ENCODE peak calls at places on chromosome 14, in six cellular contexts. V is HepG2, J is HL-60, G is suprapubic skin, U is GM12891, W is K562. E is an unnamed sample.

GRCh38 chr14:34649344-34649743 is 19.4 kb upstream of the SNX6 start:
- DNase-seq in W (peak), G (no peak), J (no peak), U (no peak), V (no peak), E (no peak)

GRCh38 chr14:60803871-60804270 is 69.3 kb downstream of the MNAT1 start:
- DNase-seq in U (no peak), G (no peak), V (no peak), W (no peak), J (no peak), E (no peak)

GRCh38 chr14:95314609-95315008 is 5.1 kb downstream of the CLMN start:
- DNase-seq in J (peak), W (no peak), U (peak), G (no peak), V (no peak), E (no peak)

GRCh38 chr14:98227000-98227726 is 1044.8 kb downstream of the BCL11B start:
- DNase-seq in J (no peak), V (no peak), U (peak), G (no peak), W (no peak), E (no peak)

GRCh38 chr14:52365071-52365470 is 51.0 kb downstream of the PTGER2 start:
- DNase-seq in W (no peak), G (no peak), V (no peak), U (no peak), J (no peak), E (no peak)

GRCh38 chr14:68791078-68791983 is 1.5 kb downstream of the ZFP36L1 start:
- DNase-seq in U (no peak), J (no peak), W (peak), V (no peak), G (peak), E (no peak)

GRCh38 chr14:96582995-96583394 is 80.8 kb downstream of the PAPOLA start:
- DNase-seq in V (no peak), G (no peak), W (no peak), U (no peak), J (no peak), E (no peak)

GRCh38 chr14:22221508-22221907 is 367.5 kb downstream of the DAD1 start:
- DNase-seq in G (no peak), V (peak), W (peak), U (peak), J (no peak), E (no peak)

GRCh38 chr14:62133776-62134175 is 371.6 kb downstream of the SNAPC1 start:
- DNase-seq in U (no peak), V (no peak), G (no peak), J (no peak), W (no peak), E (no peak)

GRCh38 chr14:86057018-86057667 is 527.2 kb downstream of the FLRT2 start:
- DNase-seq in G (no peak), W (no peak), V (peak), U (no peak), J (no peak), E (no peak)

GRCh38 chr14:91482278-91483023 is 27.7 kb downstream of the PPP4R3A start:
- DNase-seq in U (no peak), V (no peak), W (no peak), G (no peak), J (no peak), E (no peak)

DNA sequence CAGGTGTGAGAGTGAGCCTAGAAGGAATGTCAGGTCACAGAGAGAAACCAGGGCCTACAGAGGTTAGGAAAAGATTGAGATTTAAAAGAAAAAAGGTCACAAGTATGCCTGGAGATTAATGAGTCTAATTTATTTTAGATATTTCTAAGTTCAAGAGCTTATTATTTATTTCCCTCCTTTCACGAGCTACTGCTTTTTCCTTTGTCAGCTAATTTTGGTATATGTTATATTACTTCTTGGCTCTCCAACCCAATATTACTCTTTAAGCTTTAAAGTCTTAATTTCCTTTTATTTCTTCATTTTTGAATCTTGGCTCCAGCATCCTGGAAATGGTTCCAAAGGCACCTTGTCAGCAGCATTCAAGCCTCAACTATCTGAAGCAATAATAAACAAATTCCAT is 109.5 kb upstream of the MIS18BP1 start:
- DNase-seq in V (no peak), G (no peak), U (no peak), J (no peak), W (no peak), E (no peak)
- TF ChIP-seq POLR2AphosphoS5 in V (no peak), G (no peak), U (no peak), J (no peak), W (no peak), E (no peak)

GRCh38 chr14:102258136-102258535 is 46.8 kb downstream of the MOK start:
- DNase-seq in J (no peak), V (no peak), G (no peak), U (no peak), W (no peak), E (no peak)

GRCh38 chr14:102252834-102253801 is 51.8 kb downstream of the MOK start:
- DNase-seq in G (no peak), V (no peak), U (no peak), W (no peak), J (no peak), E (no peak)

GRCh38 chr14:102255401-102256190 is 49.4 kb downstream of the MOK start:
- DNase-seq in U (no peak), V (no peak), W (peak), G (no peak), J (no peak), E (no peak)

GRCh38 chr14:102251161-102251560 is 53.8 kb downstream of the MOK start:
- DNase-seq in J (no peak), G (no peak), V (no peak), W (no peak), U (no peak), E (no peak)

DNA sequence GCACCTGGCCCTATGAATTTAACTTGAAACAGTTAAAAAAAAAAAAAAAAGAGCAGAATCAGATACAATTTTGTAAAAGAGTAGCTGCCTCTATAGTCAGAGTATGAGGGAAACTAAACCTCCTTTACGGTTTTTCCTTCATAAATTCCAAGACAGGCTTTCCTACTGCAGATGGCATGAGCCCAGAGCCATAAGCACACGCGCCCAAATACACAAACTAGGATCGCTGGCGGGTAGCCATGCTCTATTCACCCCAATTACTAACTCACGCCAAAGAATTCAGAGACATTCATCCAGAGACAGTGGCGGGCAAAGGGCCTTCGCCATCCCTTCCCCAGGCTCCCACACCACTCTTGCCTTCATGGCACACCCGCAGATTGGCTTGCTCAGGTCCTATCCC is 48.3 kb downstream of the MOK start:
- DNase-seq in U (no peak), G (no peak), W (no peak), V (no peak), J (no peak), E (no peak)
- TF ChIP-seq POLR2AphosphoS5 in U (no peak), G (no peak), W (no peak), V (no peak), J (no peak), E (no peak)

DNA sequence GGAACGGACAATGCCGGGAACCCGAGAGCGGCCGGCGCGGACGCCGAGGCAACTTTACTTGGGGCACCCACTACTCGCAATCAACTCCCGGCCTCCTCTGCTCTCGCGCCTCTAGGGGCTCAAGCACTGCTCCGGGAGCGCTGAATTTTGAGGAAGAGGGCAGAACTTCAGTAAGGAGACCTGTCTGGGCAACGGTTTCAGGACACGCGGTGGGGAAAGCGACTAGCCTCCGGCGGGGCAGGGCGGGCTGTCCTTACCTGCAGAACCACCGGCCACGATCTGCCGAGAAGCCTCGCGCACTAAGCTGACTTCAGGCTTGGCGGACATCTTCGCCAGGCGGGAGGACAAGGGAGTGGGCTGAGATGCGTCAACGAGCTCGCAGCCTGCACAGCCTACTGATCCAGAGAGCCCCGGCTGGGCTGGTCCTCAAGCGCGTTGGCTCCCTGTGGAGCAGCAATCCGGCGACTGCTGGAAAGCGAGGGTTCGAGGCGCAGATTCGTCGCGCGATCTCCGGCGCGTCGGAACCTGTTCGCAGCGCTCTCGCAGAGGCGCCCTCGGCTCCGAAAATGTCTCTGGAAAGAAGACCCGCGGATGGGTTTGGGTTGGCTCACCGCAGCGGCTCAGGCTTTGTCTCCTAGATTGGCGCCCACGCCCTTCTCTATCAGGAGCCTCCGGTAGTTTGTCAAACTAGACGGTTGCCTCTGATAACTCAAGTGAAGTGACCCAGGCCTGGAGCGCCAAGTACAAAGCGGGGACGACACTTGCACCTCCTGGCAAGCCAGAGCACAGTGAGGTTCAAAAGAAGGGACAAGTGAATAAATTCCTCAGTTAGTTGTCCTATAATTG is at the start of gene SLC25A21:
- DNase-seq in J (no peak), U (no peak), G (peak), W (peak), V (peak), E (peak)
- TF ChIP-seq POLR2AphosphoS5 in J (no peak), U (no peak), G (no peak), W (peak), V (peak), E (peak)

GRCh38 chr14:104149617-104150141 is 11.3 kb downstream of the KIF26A start:
- DNase-seq in W (no peak), V (no peak), J (no peak), U (no peak), G (no peak), E (no peak)
- TF ChIP-seq POLR2AphosphoS5 in W (no peak), V (no peak), J (no peak), U (no peak), G (no peak), E (no peak)

GRCh38 chr14:58272589-58273372 is 25.6 kb upstream of the ARID4A start:
- DNase-seq in J (no peak), U (no peak), G (no peak), V (peak), W (peak), E (no peak)

GRCh38 chr14:58275527-58276190 is 22.7 kb upstream of the ARID4A start:
- DNase-seq in U (no peak), W (no peak), V (no peak), G (no peak), J (no peak), E (no peak)

GRCh38 chr14:58278177-58278576 is 20.2 kb upstream of the ARID4A start:
- DNase-seq in U (no peak), V (no peak), J (no peak), W (no peak), G (no peak), E (no peak)

GRCh38 chr14:58280954-58281787 is 17.2 kb upstream of the ARID4A start:
- DNase-seq in G (no peak), W (peak), J (no peak), V (no peak), U (peak), E (no peak)

DNA sequence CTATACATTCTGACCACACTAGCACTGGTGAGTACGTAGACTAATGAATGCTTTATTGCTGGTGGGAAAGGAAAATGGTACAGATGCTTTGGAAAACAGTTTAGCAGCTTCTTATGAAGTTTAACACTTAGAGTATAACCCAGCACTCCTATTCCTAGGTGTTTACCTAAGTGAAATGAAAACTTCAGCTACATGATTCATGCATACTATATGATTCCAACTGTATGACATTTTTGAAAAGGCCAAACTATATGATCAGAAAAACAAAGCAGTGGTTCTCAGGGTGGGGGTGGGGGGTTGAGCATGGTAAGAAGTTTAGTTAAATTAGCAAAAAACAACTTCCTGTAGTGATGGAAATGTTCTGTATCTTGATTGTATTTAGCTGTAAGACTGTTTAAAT is 22.1 kb upstream of the ARID4A start:
- DNase-seq in W (no peak), V (no peak), G (no peak), U (no peak), J (no peak), E (no peak)
- TF ChIP-seq POLR2AphosphoS5 in W (no peak), V (no peak), G (no peak), U (no peak), J (no peak), E (no peak)